ENCODE peak calls at places on chromosomes 16 and 17, in nine cellular contexts. W is stomach, V is transverse colon, E is A549, X is ovary, I is suprapubic skin, L is tibial nerve, K is H1, C is esophagus muscularis mucosa. Q is an unnamed sample.

GRCh38 chr16:69872888-69873287 is 78.2 kb upstream of the CLEC18A start:
- DNase-seq in X (no peak), C (no peak), K (no peak), I (no peak), E (no peak), L (no peak), V (no peak), W (no peak), Q (no peak)

GRCh38 chr16:89198417-89199240 is 1.7 kb downstream of the SLC22A31 start:
- DNase-seq in X (peak), E (no peak), V (no peak), I (no peak), W (no peak), C (no peak), L (no peak), K (peak), Q (no peak)

GRCh38 chr16:2027024-2028010 is 615 bp downstream of the NHERF2 start:
- DNase-seq in V (no peak), C (no peak), I (no peak), L (no peak), W (no peak), E (no peak), X (peak), K (peak), Q (peak)

GRCh38 chr16:63005356-63005755 is 969.1 kb upstream of the CDH8 start:
- DNase-seq in W (no peak), X (no peak), I (no peak), E (no peak), L (no peak), V (no peak), K (no peak), C (no peak), Q (no peak)

GRCh38 chr17:38456031-38456815 is 28.0 kb downstream of the ARHGAP23 start:
- DNase-seq in L (no peak), W (no peak), K (no peak), I (no peak), C (no peak), E (peak), X (no peak), V (no peak), Q (no peak)

GRCh38 chr17:64080174-64080618 is 49.7 kb downstream of the ERN1 start:
- DNase-seq in E (no peak), C (no peak), W (no peak), I (no peak), X (no peak), L (no peak), V (no peak), K (no peak), Q (peak)

GRCh38 chr16:8713635-8714097 is 39.2 kb downstream of the ABAT start:
- DNase-seq in E (no peak), L (no peak), C (no peak), I (no peak), V (no peak), K (no peak), W (no peak), X (no peak), Q (no peak)

GRCh38 chr17:51643702-51644490 is 383.6 kb downstream of the UTP18 start:
- DNase-seq in X (no peak), I (no peak), E (no peak), L (no peak), C (no peak), K (no peak), V (no peak), W (no peak), Q (no peak)

GRCh38 chr17:53627511-53627910 is 195.2 kb upstream of the KIF2B start:
- DNase-seq in C (no peak), I (no peak), L (no peak), E (peak), W (no peak), X (no peak), V (no peak), K (no peak), Q (no peak)

GRCh38 chr17:76337413-76337777 is 16.3 kb downstream of the PRPSAP1 start:
- DNase-seq in E (no peak), I (no peak), K (no peak), V (no peak), C (no peak), W (no peak), L (no peak), X (no peak), Q (no peak)

GRCh38 chr16:73232555-73233422 is 184.9 kb upstream of the ZFHX3 start:
- DNase-seq in I (no peak), K (no peak), X (peak), V (peak), C (no peak), W (no peak), E (peak), L (no peak), Q (peak)

GRCh38 chr16:89723279-89724250 is 2.2 kb downstream of the ZNF276 start:
- DNase-seq in K (no peak), V (peak), E (no peak), L (peak), C (no peak), I (no peak), X (no peak), W (peak), Q (no peak)

GRCh38 chr16:15141586-15141985 is 47.5 kb upstream of the RRN3 start:
- DNase-seq in X (peak), E (no peak), V (no peak), I (peak), W (no peak), C (no peak), L (no peak), K (peak), Q (no peak)

GRCh38 chr17:14121952-14122351 is 52.6 kb downstream of the COX10 start:
- DNase-seq in I (no peak), W (no peak), E (no peak), V (no peak), L (no peak), C (no peak), K (no peak), X (no peak), Q (no peak)

GRCh38 chr17:7195971-7196370 is 16.8 kb upstream of the ASGR1 start:
- DNase-seq in X (no peak), L (no peak), C (no peak), W (no peak), E (no peak), I (no peak), K (no peak), V (no peak), Q (no peak)

GRCh38 chr16:2963074-2963610 is 933 bp upstream of the KREMEN2 start:
- DNase-seq in E (no peak), W (no peak), L (no peak), K (no peak), V (peak), C (no peak), X (peak), I (no peak), Q (no peak)

GRCh38 chr16:89131783-89132182 is 38.1 kb downstream of the ACSF3 start:
- DNase-seq in K (no peak), L (no peak), V (no peak), C (no peak), I (no peak), W (no peak), E (no peak), X (no peak), Q (no peak)

GRCh38 chr17:75856062-75856681 is 1.0 kb upstream of the WBP2 start:
- DNase-seq in V (peak), E (peak), L (peak), W (peak), C (no peak), I (no peak), X (no peak), K (no peak), Q (peak)

GRCh38 chr16:58449768-58450167 is 50.2 kb upstream of the NDRG4 start:
- DNase-seq in W (no peak), K (no peak), E (no peak), C (no peak), I (no peak), X (no peak), L (no peak), V (no peak), Q (peak)

GRCh38 chr16:53159781-53160436 is 105.1 kb downstream of the CHD9 start:
- DNase-seq in X (peak), K (peak), I (no peak), E (peak), C (no peak), W (no peak), V (no peak), L (no peak), Q (peak)

GRCh38 chr16:23650674-23651073 is 9.4 kb downstream of the DCTN5 start:
- DNase-seq in I (no peak), L (no peak), V (no peak), W (no peak), X (no peak), C (no peak), E (no peak), K (no peak), Q (no peak)

GRCh38 chr17:6305613-6306360 is 129.1 kb downstream of the AIPL1 start:
- DNase-seq in W (no peak), I (no peak), X (no peak), C (no peak), L (no peak), E (no peak), V (no peak), K (no peak), Q (no peak)

GRCh38 chr16:2867987-2868789 is 10.2 kb upstream of the PRSS22 start:
- DNase-seq in I (peak), C (peak), L (peak), K (peak), E (peak), V (peak), X (peak), W (peak), Q (peak)

GRCh38 chr16:30745082-30745481 is 3.1 kb upstream of the PHKG2 start:
- DNase-seq in I (no peak), C (no peak), V (no peak), K (no peak), W (no peak), X (no peak), L (no peak), E (no peak), Q (peak)

GRCh38 chr17:73522696-73523095 is 121.5 kb downstream of the SDK2 start:
- DNase-seq in E (no peak), K (no peak), L (no peak), V (no peak), W (no peak), C (no peak), X (no peak), I (no peak), Q (no peak)

GRCh38 chr17:77494664-77495435 is 354.1 kb downstream of the SEC14L1 start:
- DNase-seq in K (peak), I (peak), W (peak), V (peak), E (peak), X (peak), C (no peak), L (peak), Q (peak)

GRCh38 chr17:83053021-83053778 is 26.2 kb upstream of the METRNL start:
- DNase-seq in V (no peak), I (no peak), K (peak), X (peak), L (peak), W (peak), C (no peak), E (no peak), Q (no peak)

GRCh38 chr16:24776486-24777220 is 47.2 kb downstream of the TNRC6A start:
- DNase-seq in I (no peak), K (no peak), C (no peak), W (peak), X (no peak), V (no peak), E (no peak), L (no peak), Q (no peak)

GRCh38 chr17:79028496-79029326 is 4.7 kb downstream of the C1QTNF1 start:
- DNase-seq in W (no peak), I (no peak), E (no peak), C (no peak), L (no peak), V (no peak), K (no peak), X (no peak), Q (peak)

GRCh38 chr16:9061358-9061813 is 30.1 kb upstream of the HAPSTR1 start:
- DNase-seq in K (no peak), W (no peak), C (no peak), V (peak), I (no peak), E (no peak), X (no peak), L (no peak), Q (no peak)

GRCh38 chr16:2246301-2246885 is 5.0 kb downstream of the ECI1 start:
- DNase-seq in C (no peak), K (no peak), E (no peak), V (no peak), L (no peak), I (no peak), X (no peak), W (no peak), Q (no peak)

GRCh38 chr17:76252040-76252954 is 12.0 kb upstream of the RNF157 start:
- DNase-seq in I (no peak), C (peak), L (no peak), E (no peak), K (no peak), W (peak), X (no peak), V (peak), Q (peak)

GRCh38 chr16:65846210-65846602 is 520.3 kb upstream of the CDH5 start:
- DNase-seq in E (no peak), K (no peak), C (no peak), I (no peak), W (no peak), L (no peak), X (no peak), V (no peak), Q (no peak)

GRCh38 chr17:17641621-17642409 is 39.4 kb upstream of the RAI1 start:
- DNase-seq in W (peak), L (peak), V (peak), I (peak), K (peak), E (peak), C (peak), X (peak), Q (peak)

GRCh38 chr16:49115956-49116355 is 165.7 kb downstream of the CBLN1 start:
- DNase-seq in K (no peak), L (no peak), I (no peak), C (no peak), X (no peak), E (no peak), V (no peak), W (no peak), Q (no peak)

GRCh38 chr17:43878260-43879082 is 28.9 kb downstream of the MPP2 start:
- DNase-seq in V (peak), L (peak), W (peak), E (peak), K (peak), C (no peak), I (no peak), X (peak), Q (peak)

GRCh38 chr16:13634921-13635320 is 285.0 kb upstream of the ERCC4 start:
- DNase-seq in X (no peak), E (no peak), V (no peak), K (no peak), W (no peak), C (no peak), L (no peak), I (no peak), Q (no peak)

GRCh38 chr16:371729-372521 is 1.6 kb upstream of the MRPL28 start:
- DNase-seq in L (no peak), E (no peak), C (no peak), K (peak), X (peak), V (no peak), W (no peak), I (no peak), Q (no peak)

GRCh38 chr16:19853132-19853972 is 31.3 kb downstream of the GPRC5B start:
- DNase-seq in W (no peak), X (no peak), V (no peak), L (no peak), C (no peak), I (no peak), K (no peak), E (no peak), Q (no peak)

GRCh38 chr17:35448899-35449227 is 297 bp upstream of the SLFN13 start:
- DNase-seq in L (no peak), E (no peak), X (no peak), V (no peak), C (no peak), K (no peak), W (no peak), I (no peak), Q (no peak)

GRCh38 chr17:35448214-35448898 is at the start of gene SLFN13:
- DNase-seq in V (peak), I (peak), L (peak), W (peak), X (peak), K (peak), C (no peak), E (peak), Q (no peak)

GRCh38 chr17:35447494-35447893 is 1.1 kb downstream of the SLFN13 start:
- DNase-seq in V (no peak), X (no peak), K (no peak), I (no peak), L (no peak), C (no peak), E (no peak), W (no peak), Q (no peak)

GRCh38 chr17:35449371-35449931 is 885 bp upstream of the SLFN13 start:
- DNase-seq in E (no peak), I (no peak), X (peak), K (peak), C (no peak), L (no peak), W (peak), V (peak), Q (no peak)
- TF ChIP-seq EP300 in E (no peak), I (no peak), X (no peak), K (no peak), C (no peak), L (no peak), W (no peak), V (no peak), Q (no peak)

GRCh38 chr17:31321481-31321880 is at the start of gene EVI2A:
- DNase-seq in I (no peak), V (peak), W (no peak), E (no peak), X (no peak), K (no peak), C (no peak), L (no peak), Q (no peak)
- TF ChIP-seq EP300 in I (no peak), V (no peak), W (no peak), E (no peak), X (no peak), K (no peak), C (no peak), L (peak), Q (no peak)

DNA sequence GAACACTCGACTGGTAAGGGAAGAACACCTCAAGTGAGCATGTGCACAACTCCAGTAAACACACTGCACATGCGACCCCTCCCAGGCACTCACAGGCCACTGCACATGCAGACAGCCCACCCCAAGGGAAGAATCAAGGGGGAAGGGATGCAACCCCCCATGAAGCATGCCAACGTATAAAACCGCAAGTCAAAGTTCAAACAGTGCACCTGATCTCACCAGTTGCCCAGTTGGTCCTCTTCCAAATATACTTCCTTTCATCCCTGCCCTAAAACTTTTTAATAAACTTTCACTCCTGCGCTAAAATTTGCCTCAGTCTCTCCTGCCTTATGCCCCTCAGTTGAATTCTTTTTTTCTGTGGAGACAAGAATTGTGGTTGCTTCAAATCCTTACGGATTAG is 51.0 kb upstream of the TOM1L1 start:
- DNase-seq in K (no peak), I (no peak), X (no peak), W (no peak), V (no peak), L (no peak), C (no peak), E (no peak), Q (no peak)
- TF ChIP-seq EP300 in K (no peak), I (no peak), X (no peak), W (no peak), V (no peak), L (no peak), C (no peak), E (no peak), Q (no peak)

DNA sequence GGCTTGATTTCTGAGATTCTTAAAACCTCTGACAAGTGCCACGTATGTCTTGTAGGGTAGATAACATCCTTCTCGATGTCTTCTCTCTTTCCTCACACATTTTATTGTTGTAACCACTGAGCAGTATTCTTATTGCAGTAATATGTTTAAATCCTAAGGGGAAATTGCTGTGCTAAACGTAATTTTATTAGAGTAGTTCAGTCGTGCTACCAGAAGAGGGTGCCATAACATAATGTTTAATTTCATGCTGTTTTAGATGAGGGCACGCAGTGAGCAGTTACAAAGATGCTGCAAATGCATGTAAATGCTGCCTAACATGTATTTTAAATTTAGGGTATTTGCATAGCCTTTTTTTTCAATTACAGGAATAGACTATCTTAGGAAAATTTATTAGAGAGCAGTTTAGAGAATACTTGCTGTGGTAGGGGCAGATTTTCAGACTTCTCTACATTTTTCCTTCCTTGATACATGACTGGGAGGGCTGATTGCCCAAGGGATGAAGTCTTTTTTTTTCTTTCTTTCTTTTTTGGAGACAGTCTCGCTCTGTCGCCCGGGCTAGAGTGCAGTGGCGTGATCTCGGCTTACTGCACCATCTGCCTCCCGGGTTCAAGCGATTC is 51.7 kb downstream of the GAN start:
- DNase-seq in C (no peak), V (no peak), K (no peak), L (no peak), W (no peak), E (peak), I (no peak), X (no peak), Q (peak)
- TF ChIP-seq EP300 in C (no peak), V (no peak), K (no peak), L (no peak), W (no peak), E (no peak), I (no peak), X (no peak), Q (no peak)